ENCODE peak calls at places on chromosomes 6 and 20, in six cellular contexts. One of them, this sample, is unnamed.

GRCh38 chr6:25223421-25224052 is 55.6 kb upstream of the CARMIL1 start:
- DNase-seq in fibroblast of the aortic adventitia: peak; percentile 86
- DNase-seq in B cell: peak; percentile 48
- DNase-seq in A549: peak; percentile 42
- DNase-seq in breast epithelium: no peak
- DNase-seq in Peyer's patch: peak; percentile 85
- DNase-seq in this sample: peak; percentile 26

GRCh38 chr6:46996860-46997641 is 45.1 kb downstream of the ADGRF1 start:
- DNase-seq in A549: no peak
- DNase-seq in B cell: no peak
- DNase-seq in breast epithelium: no peak
- DNase-seq in fibroblast of the aortic adventitia: no peak
- DNase-seq in Peyer's patch: peak; percentile 77
- DNase-seq in this sample: no peak

GRCh38 chr20:1214838-1215261 is 11.0 kb upstream of the RAD21L1 start:
- DNase-seq in A549: no peak
- DNase-seq in fibroblast of the aortic adventitia: no peak
- DNase-seq in Peyer's patch: no peak
- DNase-seq in breast epithelium: no peak
- DNase-seq in B cell: no peak
- DNase-seq in this sample: no peak

GRCh38 chr20:49938173-49939163 is 2.3 kb downstream of the RNF114 start:
- DNase-seq in Peyer's patch: peak; percentile 49
- DNase-seq in B cell: no peak
- DNase-seq in breast epithelium: no peak
- DNase-seq in fibroblast of the aortic adventitia: peak; percentile 80
- DNase-seq in A549: no peak
- DNase-seq in this sample: peak; percentile 46

GRCh38 chr20:50338479-50339195 is 148.0 kb downstream of the CEBPB start:
- DNase-seq in fibroblast of the aortic adventitia: no peak
- DNase-seq in A549: no peak
- DNase-seq in breast epithelium: no peak
- DNase-seq in Peyer's patch: no peak
- DNase-seq in B cell: peak; percentile 48
- DNase-seq in this sample: no peak

GRCh38 chr6:72084992-72085569 is 198.7 kb downstream of the RIMS1 start:
- DNase-seq in A549: no peak
- DNase-seq in breast epithelium: no peak
- DNase-seq in fibroblast of the aortic adventitia: peak; percentile 48
- DNase-seq in B cell: no peak
- DNase-seq in Peyer's patch: no peak
- DNase-seq in this sample: no peak

GRCh38 chr6:103893082-103893481 is 966.6 kb downstream of the HACE1 start:
- DNase-seq in Peyer's patch: no peak
- DNase-seq in breast epithelium: no peak
- DNase-seq in fibroblast of the aortic adventitia: peak; percentile 19
- DNase-seq in A549: no peak
- DNase-seq in B cell: no peak
- DNase-seq in this sample: no peak

GRCh38 chr6:142746524-142746923 is 198.5 kb downstream of the HIVEP2 start:
- DNase-seq in Peyer's patch: peak; percentile 62
- DNase-seq in B cell: peak; percentile 36
- DNase-seq in fibroblast of the aortic adventitia: peak; percentile 18
- DNase-seq in breast epithelium: no peak
- DNase-seq in A549: peak; percentile 26
- DNase-seq in this sample: no peak

GRCh38 chr6:159578629-159579028 is 114.4 kb downstream of the SOD2 start:
- DNase-seq in fibroblast of the aortic adventitia: no peak
- DNase-seq in Peyer's patch: no peak
- DNase-seq in B cell: no peak
- DNase-seq in A549: peak; percentile 10
- DNase-seq in breast epithelium: no peak
- DNase-seq in this sample: no peak

GRCh38 chr20:37502654-37503053 is 18.4 kb upstream of the NNAT start:
- DNase-seq in A549: no peak
- DNase-seq in Peyer's patch: no peak
- DNase-seq in fibroblast of the aortic adventitia: no peak
- DNase-seq in breast epithelium: no peak
- DNase-seq in B cell: no peak
- DNase-seq in this sample: no peak

GRCh38 chr6:42726026-42726425 is 3.6 kb upstream of the PRPH2 start:
- DNase-seq in A549: no peak
- DNase-seq in Peyer's patch: no peak
- DNase-seq in breast epithelium: no peak
- DNase-seq in fibroblast of the aortic adventitia: no peak
- DNase-seq in B cell: no peak
- DNase-seq in this sample: no peak

GRCh38 chr6:106901062-106901461 is 73.5 kb downstream of the CD24 start:
- DNase-seq in A549: no peak
- DNase-seq in Peyer's patch: no peak
- DNase-seq in breast epithelium: no peak
- DNase-seq in B cell: no peak
- DNase-seq in fibroblast of the aortic adventitia: no peak
- DNase-seq in this sample: no peak

GRCh38 chr6:75116946-75117345 is 88.9 kb downstream of the COL12A1 start:
- DNase-seq in A549: no peak
- DNase-seq in breast epithelium: no peak
- DNase-seq in fibroblast of the aortic adventitia: no peak
- DNase-seq in B cell: no peak
- DNase-seq in Peyer's patch: no peak
- DNase-seq in this sample: no peak

GRCh38 chr6:127053032-127053908 is 65.2 kb upstream of the RSPO3 start:
- DNase-seq in breast epithelium: no peak
- DNase-seq in fibroblast of the aortic adventitia: peak; percentile 13
- DNase-seq in B cell: no peak
- DNase-seq in Peyer's patch: no peak
- DNase-seq in A549: no peak
- DNase-seq in this sample: peak; percentile 5

GRCh38 chr6:159714404-159714803 is 12.9 kb upstream of the WTAP start:
- DNase-seq in Peyer's patch: no peak
- DNase-seq in breast epithelium: no peak
- DNase-seq in A549: no peak
- DNase-seq in fibroblast of the aortic adventitia: no peak
- DNase-seq in B cell: no peak
- DNase-seq in this sample: no peak

GRCh38 chr6:91098006-91098405 is 511.1 kb upstream of the MAP3K7 start:
- DNase-seq in A549: no peak
- DNase-seq in fibroblast of the aortic adventitia: no peak
- DNase-seq in breast epithelium: no peak
- DNase-seq in B cell: no peak
- DNase-seq in Peyer's patch: no peak
- DNase-seq in this sample: no peak

GRCh38 chr20:56426926-56427325 is 14.9 kb downstream of the CASS4 start:
- DNase-seq in breast epithelium: no peak
- DNase-seq in fibroblast of the aortic adventitia: no peak
- DNase-seq in B cell: no peak
- DNase-seq in Peyer's patch: no peak
- DNase-seq in A549: no peak
- DNase-seq in this sample: no peak

GRCh38 chr6:150072201-150072600 is 3.3 kb upstream of the ULBP3 start:
- DNase-seq in Peyer's patch: peak; percentile 94
- DNase-seq in A549: peak; percentile 76
- DNase-seq in breast epithelium: peak; percentile 81
- DNase-seq in fibroblast of the aortic adventitia: peak; percentile 26
- DNase-seq in B cell: no peak
- DNase-seq in this sample: peak; percentile 42

GRCh38 chr6:26223213-26223612 is 136.0 kb downstream of the HFE start:
- DNase-seq in fibroblast of the aortic adventitia: peak; percentile 21
- DNase-seq in breast epithelium: no peak
- DNase-seq in Peyer's patch: no peak
- DNase-seq in B cell: no peak
- DNase-seq in A549: peak; percentile 36
- DNase-seq in this sample: no peak

GRCh38 chr20:22929661-22930060 is 105.5 kb upstream of the SSTR4 start:
- DNase-seq in fibroblast of the aortic adventitia: no peak
- DNase-seq in breast epithelium: no peak
- DNase-seq in Peyer's patch: no peak
- DNase-seq in A549: no peak
- DNase-seq in B cell: no peak
- DNase-seq in this sample: no peak

DNA sequence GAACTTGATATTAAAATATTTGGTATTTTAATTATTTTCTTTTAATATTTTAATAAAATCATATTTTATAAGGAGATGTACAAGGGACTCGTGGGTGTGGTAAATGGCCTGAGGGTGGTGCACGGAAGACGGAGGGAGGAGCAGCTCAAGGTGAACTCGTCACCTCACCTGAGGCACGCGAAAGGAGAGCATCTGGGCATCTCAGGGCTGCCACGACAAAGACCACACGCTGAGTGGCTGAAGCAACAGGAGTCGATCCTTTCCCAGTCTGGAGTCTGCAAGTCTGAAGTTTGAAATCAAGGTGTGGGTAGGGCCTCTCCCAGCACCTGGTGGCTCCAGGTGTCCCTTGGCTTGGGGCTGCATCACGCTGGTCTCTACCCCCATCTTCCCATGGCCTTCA is 39.7 kb downstream of the APCDD1L start:
- DNase-seq in Peyer's patch: no peak
- DNase-seq in fibroblast of the aortic adventitia: no peak
- DNase-seq in B cell: no peak
- DNase-seq in breast epithelium: no peak
- DNase-seq in A549: no peak
- DNase-seq in this sample: no peak
- TF ChIP-seq CTCF in Peyer's patch: no peak
- TF ChIP-seq CTCF in fibroblast of the aortic adventitia: no peak
- TF ChIP-seq CTCF in B cell: no peak
- TF ChIP-seq CTCF in breast epithelium: no peak
- TF ChIP-seq CTCF in A549: no peak
- TF ChIP-seq CTCF in this sample: no peak

GRCh38 chr6:2990932-2991506 is 8.7 kb upstream of the NQO2 start:
- DNase-seq in A549: no peak
- DNase-seq in Peyer's patch: no peak
- DNase-seq in fibroblast of the aortic adventitia: no peak
- DNase-seq in B cell: no peak
- DNase-seq in breast epithelium: no peak
- DNase-seq in this sample: no peak

GRCh38 chr6:2988426-2989331 is 11.0 kb upstream of the NQO2 start:
- DNase-seq in breast epithelium: peak; percentile 82
- DNase-seq in fibroblast of the aortic adventitia: peak; percentile 84
- DNase-seq in B cell: peak; percentile 86
- DNase-seq in Peyer's patch: peak; percentile 94
- DNase-seq in A549: peak; percentile 93
- DNase-seq in this sample: peak; percentile 97

GRCh38 chr6:2988076-2988425 is 11.6 kb upstream of the NQO2 start:
- DNase-seq in Peyer's patch: no peak
- DNase-seq in B cell: no peak
- DNase-seq in A549: no peak
- DNase-seq in fibroblast of the aortic adventitia: no peak
- DNase-seq in breast epithelium: no peak
- DNase-seq in this sample: no peak

GRCh38 chr6:2990179-2990931 is 9.3 kb upstream of the NQO2 start:
- DNase-seq in Peyer's patch: peak; percentile 70
- DNase-seq in B cell: no peak
- DNase-seq in A549: no peak
- DNase-seq in breast epithelium: no peak
- DNase-seq in fibroblast of the aortic adventitia: peak; percentile 49
- DNase-seq in this sample: no peak

DNA sequence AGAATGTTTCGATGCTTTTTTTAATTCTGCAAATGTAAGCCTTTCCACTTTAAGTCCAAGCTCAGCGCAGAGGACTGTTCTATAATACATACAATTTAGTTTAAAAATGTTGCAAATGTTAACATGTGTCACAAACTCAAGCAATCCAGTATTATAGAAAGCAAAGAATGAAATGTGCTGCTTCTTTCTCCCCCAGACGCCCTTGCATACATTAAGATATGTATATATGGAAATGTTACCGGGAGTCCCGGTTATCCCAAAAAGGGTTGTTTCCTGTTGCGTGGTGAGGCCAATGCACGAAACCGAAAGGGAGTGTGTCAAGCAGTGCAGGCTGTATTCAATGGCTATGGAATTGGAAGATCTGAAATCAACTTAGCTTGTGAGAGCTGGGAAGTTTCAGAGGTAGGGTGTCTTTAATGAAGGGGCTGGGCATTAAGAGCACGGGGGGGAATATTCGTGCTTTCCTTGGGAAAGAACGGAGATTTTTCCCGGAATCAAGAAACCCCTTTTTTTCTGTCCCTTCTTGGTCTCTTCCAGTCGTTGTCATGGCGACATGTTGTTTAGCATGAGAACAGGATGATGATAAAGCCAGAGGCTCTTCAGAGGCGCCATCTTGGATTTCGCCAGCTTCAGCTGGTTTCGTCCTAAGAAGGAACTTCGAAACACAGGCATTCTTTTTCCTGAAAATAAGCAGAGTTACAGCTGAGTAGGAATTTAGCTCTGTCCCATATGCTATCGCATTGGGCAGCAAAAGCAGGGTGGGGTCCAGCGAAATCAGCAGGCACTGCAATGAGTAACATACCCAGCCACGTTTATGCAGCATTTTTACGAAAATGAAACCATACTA is 10.1 kb upstream of the NQO2 start:
- DNase-seq in Peyer's patch: peak; percentile 95
- DNase-seq in A549: peak; percentile 95
- DNase-seq in breast epithelium: peak; percentile 92
- DNase-seq in B cell: peak; percentile 66
- DNase-seq in fibroblast of the aortic adventitia: peak; percentile 97
- DNase-seq in this sample: peak; percentile 97
- TF ChIP-seq CTCF in Peyer's patch: no peak
- TF ChIP-seq CTCF in A549: no peak
- TF ChIP-seq CTCF in breast epithelium: peak; percentile 11
- TF ChIP-seq CTCF in B cell: peak; percentile 58
- TF ChIP-seq CTCF in fibroblast of the aortic adventitia: no peak
- TF ChIP-seq CTCF in this sample: peak; percentile 54

DNA sequence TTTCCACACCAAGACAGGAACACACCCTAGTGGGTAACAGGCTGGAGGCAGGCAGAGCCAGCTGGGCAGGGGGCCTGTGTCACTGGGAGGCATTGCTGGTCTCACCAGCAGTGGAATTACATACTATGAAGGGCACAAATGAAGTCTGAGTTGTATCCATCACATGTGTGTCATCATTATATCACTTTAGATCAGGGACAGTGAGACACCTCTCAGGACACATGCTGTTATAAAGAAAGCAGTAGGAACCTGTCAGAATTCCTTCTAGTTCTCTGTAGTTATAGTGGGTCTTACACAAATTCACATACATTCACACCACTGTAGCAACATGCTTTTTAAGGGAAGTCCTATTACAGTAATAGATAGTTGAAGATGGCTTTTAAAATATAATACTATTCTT is 63.5 kb upstream of the FYN start:
- DNase-seq in A549: no peak
- DNase-seq in Peyer's patch: no peak
- DNase-seq in B cell: no peak
- DNase-seq in breast epithelium: no peak
- DNase-seq in fibroblast of the aortic adventitia: no peak
- DNase-seq in this sample: no peak
- TF ChIP-seq CTCF in A549: no peak
- TF ChIP-seq CTCF in Peyer's patch: no peak
- TF ChIP-seq CTCF in B cell: no peak
- TF ChIP-seq CTCF in breast epithelium: no peak
- TF ChIP-seq CTCF in fibroblast of the aortic adventitia: no peak
- TF ChIP-seq CTCF in this sample: no peak

DNA sequence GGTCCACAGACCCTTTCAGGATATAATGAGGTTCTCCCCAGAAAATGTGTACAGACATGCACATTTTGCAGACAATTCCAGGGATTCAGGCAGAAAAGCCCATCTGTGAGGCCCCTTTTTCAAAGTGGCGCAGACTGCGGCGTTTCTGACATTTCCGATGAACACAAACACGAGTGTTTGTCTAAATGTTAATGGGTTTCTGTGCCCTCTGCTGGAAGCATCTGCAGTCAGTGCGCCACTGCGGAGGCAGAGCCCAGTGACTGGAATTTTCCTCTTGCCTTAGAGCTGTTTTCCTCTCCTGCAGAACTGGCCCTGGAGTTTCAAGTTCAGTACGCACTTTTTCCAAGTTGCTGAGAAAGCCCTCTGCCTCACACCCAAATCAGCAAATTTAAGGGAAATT is 15.3 kb downstream of the ANKRD60 start:
- DNase-seq in Peyer's patch: no peak
- DNase-seq in breast epithelium: no peak
- DNase-seq in fibroblast of the aortic adventitia: no peak
- DNase-seq in B cell: no peak
- DNase-seq in A549: peak; percentile 29
- DNase-seq in this sample: peak; percentile 32
- TF ChIP-seq CTCF in Peyer's patch: no peak
- TF ChIP-seq CTCF in breast epithelium: no peak
- TF ChIP-seq CTCF in fibroblast of the aortic adventitia: no peak
- TF ChIP-seq CTCF in B cell: no peak
- TF ChIP-seq CTCF in A549: peak; percentile 36
- TF ChIP-seq CTCF in this sample: peak; percentile 53

This sample was measured in HFFc6.